ENCODE peak calls at places on chromosomes 3 and 15, in six cellular contexts. O, K, T, Y, V and L are unnamed samples.
A peak's percentile ranks its signal among the peaks of the same experiment; 100 is the strongest.

GRCh38 chr15:85554852-85555521 is 174.6 kb downstream of the AKAP13 start:
- DNase-seq in T (no peak), O (no peak), V (no peak), Y (no peak), K (no peak), L (no peak)

GRCh38 chr3:197132916-197133530 is 103.4 kb upstream of the MELTF start:
- DNase-seq in T (no peak), V (no peak), Y (peak; percentile 15), K (no peak), O (no peak), L (no peak)

GRCh38 chr3:10988991-10989484 is 3.5 kb upstream of the SLC6A1 start:
- DNase-seq in K (no peak), O (no peak), T (no peak), V (no peak), Y (no peak), L (no peak)

GRCh38 chr3:122758877-122759670 is 34.6 kb downstream of the HSPBAP1 start:
- DNase-seq in K (no peak), O (no peak), Y (no peak), T (no peak), V (no peak), L (no peak)

GRCh38 chr3:165336786-165337185 is 140.6 kb upstream of the SLITRK3 start:
- DNase-seq in Y (peak; percentile 65), V (no peak), K (no peak), T (no peak), O (no peak), L (no peak)

GRCh38 chr3:59040902-59041301 is 8.9 kb downstream of the CFAP20DC start:
- DNase-seq in K (peak; percentile 79), T (no peak), Y (no peak), O (no peak), V (no peak), L (no peak)

GRCh38 chr3:169769287-169770181 is at the start of gene ACTRT3:
- DNase-seq in V (peak; percentile 67), O (peak; percentile 87), Y (peak; percentile 74), K (peak; percentile 43), T (peak; percentile 84), L (peak; percentile 78)

GRCh38 chr3:50171540-50172301 is 16.6 kb downstream of the SEMA3F start:
- DNase-seq in V (peak; percentile 18), T (no peak), O (no peak), K (no peak), Y (no peak), L (no peak)

GRCh38 chr3:46997453-46998091 is 18.1 kb downstream of the NBEAL2 start:
- DNase-seq in O (no peak), V (no peak), T (no peak), K (no peak), Y (no peak), L (no peak)

GRCh38 chr15:80585544-80586018 is 109.5 kb upstream of the ABHD17C start:
- DNase-seq in T (no peak), K (no peak), V (peak; percentile 87), Y (no peak), O (peak; percentile 31), L (no peak)

DNA sequence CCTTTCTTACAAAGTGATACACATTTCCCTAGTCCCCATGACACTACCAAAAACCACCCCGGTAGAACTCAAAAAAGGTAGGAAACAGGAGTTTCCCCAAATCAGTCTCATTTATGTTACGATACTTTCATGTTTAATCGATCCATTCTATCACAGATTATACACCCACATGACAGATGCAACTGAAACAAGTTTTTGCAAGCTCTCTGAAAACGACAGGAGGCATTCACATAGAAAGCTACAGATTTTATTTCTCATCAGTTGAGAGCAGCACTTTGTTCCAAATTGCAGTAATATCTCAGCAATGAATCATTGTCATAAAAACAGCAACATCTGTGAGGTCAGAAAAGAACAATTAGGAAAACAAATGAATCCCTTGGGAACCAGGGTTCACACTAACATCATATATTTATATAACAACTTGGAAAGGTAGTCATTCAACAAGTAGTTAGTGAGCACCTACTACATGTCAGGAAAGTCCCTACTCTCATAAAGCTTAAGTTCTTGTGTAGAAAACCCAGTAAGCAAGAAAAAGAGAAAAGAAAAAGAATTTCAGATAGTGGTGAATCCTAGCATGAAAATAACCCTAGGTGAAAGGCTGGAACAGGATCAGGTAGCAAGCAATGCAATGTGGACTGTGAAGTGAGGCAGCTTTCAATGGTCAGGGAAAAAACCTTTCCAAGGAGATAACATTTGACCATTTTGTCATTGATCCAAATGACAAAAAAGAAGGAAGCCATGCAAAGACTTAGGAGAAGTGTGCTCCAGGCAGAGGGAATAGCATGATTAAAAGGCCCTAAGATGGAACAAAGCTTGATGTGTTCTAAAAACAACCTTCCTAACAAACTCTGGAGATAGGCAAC is 8.3 kb downstream of the PLD1 start:
- DNase-seq in Y (peak; percentile 81), O (no peak), V (no peak), K (peak; percentile 93), T (no peak), L (no peak)
- H4K91ac ChIP-seq in Y (no peak overlapping the region), O (no peak overlapping the region), V (no peak overlapping the region), K (peak overlapping the region; percentile 43), T (no peak overlapping the region), L (no peak overlapping the region)

DNA sequence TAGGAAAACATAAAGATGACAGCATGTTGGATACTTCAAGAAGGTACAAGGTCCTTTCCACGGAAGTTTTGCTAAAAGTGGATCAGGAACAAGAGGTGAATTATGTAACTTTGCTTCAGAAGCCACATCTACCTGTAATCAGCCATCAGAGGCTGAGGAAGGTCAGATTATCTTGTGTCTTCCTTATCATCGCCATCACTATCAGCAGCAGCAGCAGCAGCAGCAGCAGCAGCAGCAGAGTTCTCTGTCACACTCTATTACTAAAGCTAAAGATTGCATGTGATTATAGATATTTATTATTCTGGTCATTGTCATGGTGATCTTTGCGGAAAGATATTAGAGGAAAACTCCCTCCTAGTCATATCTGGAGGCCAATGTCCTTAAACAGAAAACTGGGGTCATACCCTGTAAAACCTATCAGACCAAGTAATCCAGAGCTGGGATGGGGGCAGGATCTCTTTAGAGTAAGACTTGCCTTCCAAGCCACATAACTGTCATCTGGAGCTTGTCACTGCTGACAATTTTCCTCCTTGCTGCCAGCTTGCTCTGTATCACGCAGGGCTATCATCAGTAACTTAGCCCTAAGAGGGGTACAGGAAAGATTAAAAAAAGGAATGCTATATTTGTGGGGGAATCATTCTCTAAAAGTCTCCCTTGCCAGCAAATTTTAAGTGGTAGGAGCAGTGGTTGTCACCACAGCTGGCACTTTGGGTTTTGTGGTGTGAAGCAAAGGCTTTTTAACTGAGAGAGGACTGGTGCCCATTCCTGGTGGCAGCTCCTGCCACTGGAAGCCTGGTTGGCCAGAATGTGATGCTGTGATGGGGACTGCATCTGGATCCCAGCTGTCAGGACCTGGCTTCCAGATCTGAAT is 130.9 kb upstream of the RASGRP1 start:
- DNase-seq in T (no peak), K (no peak), Y (peak; percentile 16), V (no peak), O (no peak), L (no peak)
- H2AFZ ChIP-seq in T (no peak overlapping the region), K (peak overlapping the region; percentile 57), Y (no peak overlapping the region), V (no peak overlapping the region), O (no peak overlapping the region), L (no peak overlapping the region)

DNA sequence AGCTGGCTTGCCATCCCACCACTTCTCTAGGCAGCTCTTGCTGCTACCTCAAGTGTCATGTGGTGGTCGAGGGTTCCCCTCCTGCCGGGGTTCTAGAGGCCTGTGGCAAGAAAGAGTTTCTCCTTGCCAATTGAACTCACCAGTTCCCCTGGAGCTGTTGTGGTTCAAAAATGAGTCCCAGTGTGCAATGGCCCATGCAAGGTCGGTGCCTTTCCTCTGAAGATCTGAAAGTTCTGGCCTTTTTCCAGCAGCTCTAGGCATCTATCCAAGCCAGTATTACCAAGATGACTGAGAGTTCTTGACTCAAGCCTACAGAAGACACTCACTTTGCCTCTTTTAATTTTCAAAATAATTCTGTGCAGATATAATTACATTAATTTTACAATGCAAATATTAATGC is 163.6 kb downstream of the KCNMB2 start:
- DNase-seq in O (no peak), T (no peak), V (no peak), Y (no peak), K (no peak), L (no peak)
- H3K4me2 ChIP-seq in O (no peak overlapping the region), T (no peak overlapping the region), V (no peak overlapping the region), Y (no peak overlapping the region), K (no peak overlapping the region), L (no peak overlapping the region)

GRCh38 chr3:61315874-61316273 is 64.6 kb upstream of the FHIT start:
- DNase-seq in V (no peak), Y (peak; percentile 2), T (no peak), K (no peak), O (peak; percentile 68), L (peak; percentile 11)
- H4K91ac ChIP-seq in V (no peak overlapping the region), Y (no peak overlapping the region), T (no peak overlapping the region), K (no peak overlapping the region), O (no peak overlapping the region), L (no peak overlapping the region)

DNA sequence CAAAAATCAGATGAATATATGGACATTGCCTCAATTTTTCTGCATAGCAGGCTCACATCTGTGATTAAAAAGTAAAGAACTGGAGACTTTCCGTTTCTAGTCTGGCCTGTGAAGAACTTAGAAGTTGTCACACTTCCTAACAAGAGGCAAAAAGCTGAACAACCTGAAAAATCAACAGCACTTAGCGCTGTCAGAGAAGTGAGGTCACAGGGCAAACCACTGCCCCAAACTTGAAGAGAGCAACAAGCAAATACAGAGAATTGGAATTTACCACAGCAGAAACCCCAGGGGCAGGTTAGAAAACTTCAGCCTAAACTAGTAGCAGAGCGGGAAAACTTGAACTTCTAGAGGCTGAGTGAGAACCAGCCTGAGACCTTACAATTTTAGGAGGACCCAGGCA is 38.9 kb downstream of the CCDC54 start:
- DNase-seq in Y (peak; percentile 54), T (no peak), V (no peak), K (peak; percentile 16), O (no peak), L (no peak)
- H2AFZ ChIP-seq in Y (no peak overlapping the region), T (peak overlapping the region; percentile 42), V (no peak overlapping the region), K (peak overlapping the region; percentile 47), O (no peak overlapping the region), L (no peak overlapping the region)

GRCh38 chr15:75161106-75161505 is 40.6 kb upstream of the C15orf39 start:
- DNase-seq in K (no peak), O (no peak), Y (no peak), V (no peak), T (no peak), L (no peak)
- H3K4me2 ChIP-seq in K (no peak overlapping the region), O (no peak overlapping the region), Y (no peak overlapping the region), V (no peak overlapping the region), T (no peak overlapping the region), L (no peak overlapping the region)

GRCh38 chr3:100358413-100358812 is 23.9 kb downstream of the NIT2 start:
- DNase-seq in O (no peak), Y (peak; percentile 24), V (no peak), K (no peak), T (no peak), L (no peak)

GRCh38 chr3:100364421-100364820 is 29.9 kb downstream of the NIT2 start:
- DNase-seq in K (no peak), V (no peak), Y (no peak), O (no peak), T (no peak), L (no peak)

GRCh38 chr3:100359030-100359429 is 24.5 kb downstream of the NIT2 start:
- DNase-seq in V (no peak), T (no peak), K (no peak), O (no peak), Y (no peak), L (no peak)

GRCh38 chr3:100361897-100362296 is 27.3 kb downstream of the NIT2 start:
- DNase-seq in V (no peak), Y (no peak), K (no peak), O (no peak), T (no peak), L (no peak)

GRCh38 chr3:100360757-100361496 is 26.4 kb downstream of the NIT2 start:
- DNase-seq in Y (no peak), V (no peak), O (no peak), K (no peak), T (no peak), L (no peak)
- H4K91ac ChIP-seq in Y (no peak overlapping the region), V (no peak overlapping the region), O (no peak overlapping the region), K (no peak overlapping the region), T (no peak overlapping the region), L (no peak overlapping the region)

GRCh38 chr3:14957163-14957562 is 9.8 kb downstream of the NR2C2 start:
- DNase-seq in K (no peak), Y (no peak), T (no peak), O (no peak), V (no peak), L (no peak)
- H2AFZ ChIP-seq in K (no peak overlapping the region), Y (no peak overlapping the region), T (no peak overlapping the region), O (no peak overlapping the region), V (no peak overlapping the region), L (no peak overlapping the region)